ENCODE peak calls at places on chromosomes 12 and 14, in six cellular contexts. F, A, V, W, E and C are unnamed samples.

GRCh38 chr12:122872815-122873361 is 23.0 kb downstream of the VPS37B start:
- DNase-seq in A (no peak), W (no peak), E (no peak), V (no peak), F (no peak), C (no peak)

GRCh38 chr12:116361404-116362223 is 84.1 kb upstream of the MED13L start:
- DNase-seq in A (no peak), F (no peak), V (no peak), W (no peak), E (no peak), C (no peak)

GRCh38 chr12:110641512-110641911 is 27.6 kb downstream of the TCTN1 start:
- DNase-seq in A (no peak), E (no peak), V (no peak), F (no peak), W (peak), C (peak)

GRCh38 chr12:12909228-12909994 is 18.0 kb downstream of the GPRC5A start:
- DNase-seq in W (no peak), A (no peak), E (no peak), V (no peak), F (no peak), C (no peak)

GRCh38 chr14:96204151-96205058 is at the start of gene BDKRB2:
- DNase-seq in E (peak), V (peak), F (peak), W (peak), A (peak), C (peak)

GRCh38 chr12:31362115-31362758 is 36.3 kb upstream of the SINHCAF start:
- DNase-seq in F (no peak), A (no peak), W (no peak), V (peak), E (peak), C (no peak)

GRCh38 chr12:20946732-20947131 is 136.2 kb downstream of the SLCO1B3 start:
- DNase-seq in F (no peak), W (peak), E (peak), A (peak), V (peak), C (no peak)

GRCh38 chr14:97281741-97282140 is 484.6 kb downstream of the VRK1 start:
- DNase-seq in V (no peak), A (no peak), W (no peak), F (no peak), E (no peak), C (no peak)

GRCh38 chr14:80095623-80096022 is 115.7 kb downstream of the DIO2 start:
- DNase-seq in F (peak), A (no peak), E (peak), V (peak), W (peak), C (peak)

GRCh38 chr12:6235499-6235898 is 35.3 kb downstream of the CD9 start:
- DNase-seq in F (no peak), V (no peak), W (no peak), E (no peak), A (peak), C (no peak)

GRCh38 chr12:26704214-26704613 is 128.8 kb downstream of the ITPR2 start:
- DNase-seq in A (peak), F (no peak), W (no peak), E (no peak), V (no peak), C (no peak)

GRCh38 chr12:95721320-95721719 is 69.2 kb downstream of the NTN4 start:
- DNase-seq in E (peak), F (no peak), A (no peak), W (no peak), V (no peak), C (peak)

GRCh38 chr14:103123634-103124500 is 606 bp downstream of the TNFAIP2 start:
- DNase-seq in W (no peak), F (no peak), A (peak), E (no peak), V (no peak), C (peak)

GRCh38 chr14:21258889-21259787 is 10.1 kb downstream of the HNRNPC start:
- DNase-seq in V (no peak), A (no peak), E (no peak), W (no peak), F (no peak), C (no peak)

GRCh38 chr12:112167728-112168525 is 42.6 kb downstream of the TRAFD1 start:
- DNase-seq in W (no peak), V (no peak), E (no peak), F (no peak), A (no peak), C (no peak)

GRCh38 chr12:52191841-52192791 is at the start of gene KRT80:
- DNase-seq in A (peak), V (peak), F (peak), E (peak), W (peak), C (peak)

GRCh38 chr12:107375231-107375630 is 281.9 kb upstream of the CRY1 start:
- DNase-seq in A (no peak), W (no peak), E (no peak), V (no peak), F (no peak), C (no peak)
- TF ChIP-seq CTCF in A (no peak), W (no peak), E (no peak), V (no peak), F (no peak), C (no peak)

DNA sequence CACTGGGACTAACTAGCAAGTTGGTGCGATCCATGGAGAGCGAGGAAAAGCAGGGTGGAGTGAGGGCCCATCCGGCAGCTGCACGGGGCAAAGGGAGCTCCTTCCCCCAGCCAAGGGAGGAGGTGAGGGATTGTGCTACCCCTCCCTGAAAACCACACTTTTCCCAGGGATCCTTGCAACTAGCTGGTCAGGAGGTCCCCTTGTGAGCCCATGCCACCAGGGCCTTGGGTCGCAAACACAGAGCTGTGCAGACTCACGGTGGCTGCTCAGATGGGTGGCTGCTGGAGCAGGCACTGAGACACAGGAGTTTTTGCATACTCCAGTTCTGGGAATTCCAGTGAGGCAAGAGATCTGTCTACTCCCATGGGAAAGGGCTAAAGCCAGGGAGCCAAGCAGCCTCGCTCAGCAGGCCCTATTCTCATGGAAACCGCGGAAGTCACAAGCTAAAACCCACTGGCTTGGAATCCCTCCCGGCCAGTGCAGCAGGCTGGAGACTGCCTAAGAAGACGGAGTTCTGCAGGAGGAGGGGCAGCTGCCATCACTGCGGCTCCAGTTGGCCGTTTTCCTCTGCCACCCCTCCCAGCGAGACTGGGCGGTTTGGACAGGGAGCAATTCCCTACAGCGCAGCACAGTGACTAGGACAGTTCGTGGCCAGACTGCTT is 10.9 kb upstream of the ZNF705A start:
- DNase-seq in V (peak), F (peak), A (no peak), E (no peak), W (peak), C (peak)
- H3K4me3 ChIP-seq in V (peak), F (no peak), A (no peak), E (no peak), W (no peak), C (peak)

GRCh38 chr12:108234155-108234554 is 105.0 kb downstream of the CMKLR1 start:
- DNase-seq in V (no peak), F (no peak), E (no peak), W (no peak), A (peak), C (peak)
- TF ChIP-seq CTCF in V (no peak), F (peak), E (no peak), W (no peak), A (peak), C (peak)

DNA sequence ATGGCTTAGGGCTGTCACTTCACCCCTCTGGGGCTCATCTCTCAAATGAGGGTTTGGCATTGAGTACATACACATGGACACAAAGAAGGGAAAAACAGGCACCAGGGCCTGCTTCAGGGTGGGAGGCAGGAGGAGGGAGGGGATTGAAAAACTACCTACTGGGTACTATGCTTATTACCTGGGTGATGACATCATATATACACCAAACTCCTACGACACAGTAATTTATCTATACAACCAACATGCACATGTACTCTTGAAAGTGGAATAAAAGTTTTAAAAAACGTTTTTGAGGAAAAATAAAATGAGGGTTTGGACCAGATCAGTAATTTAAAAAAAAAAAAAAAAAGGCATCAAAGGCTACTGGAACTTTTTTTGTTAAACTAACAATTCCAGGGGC is 3.6 kb upstream of the TC2N start:
- DNase-seq in V (no peak), A (no peak), E (no peak), W (no peak), F (no peak), C (no peak)
- H3K4me3 ChIP-seq in V (no peak), A (no peak), E (no peak), W (no peak), F (no peak), C (no peak)

DNA sequence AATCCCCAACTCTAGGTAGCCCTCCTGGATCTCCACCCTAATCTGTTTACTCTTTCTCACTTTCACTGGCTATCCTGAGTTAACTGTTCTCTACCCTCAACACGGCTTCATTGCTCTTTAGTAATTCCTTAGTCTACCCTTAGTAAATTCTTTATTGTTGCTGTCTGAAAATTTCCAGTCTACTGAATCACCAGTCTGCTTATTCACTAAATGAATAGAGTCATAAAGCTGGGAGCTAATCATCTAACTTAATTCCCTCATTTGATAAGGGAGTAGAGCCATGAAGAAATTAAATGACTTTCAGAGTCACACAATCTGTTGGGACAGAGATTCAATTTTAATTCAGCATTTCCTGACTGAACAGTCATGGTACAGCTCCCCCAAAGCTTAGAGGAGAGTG is 36.5 kb downstream of the YEATS4 start:
- DNase-seq in W (no peak), A (no peak), F (no peak), E (peak), V (no peak), C (no peak)
- TF ChIP-seq CTCF in W (no peak), A (no peak), F (no peak), E (no peak), V (no peak), C (no peak)

GRCh38 chr12:58602736-58603135 is 317.6 kb downstream of the LRIG3 start:
- DNase-seq in A (no peak), F (no peak), V (no peak), W (no peak), E (no peak), C (no peak)

GRCh38 chr12:58607805-58608204 is 312.5 kb downstream of the LRIG3 start:
- DNase-seq in F (no peak), E (no peak), V (no peak), A (no peak), W (no peak), C (no peak)

DNA sequence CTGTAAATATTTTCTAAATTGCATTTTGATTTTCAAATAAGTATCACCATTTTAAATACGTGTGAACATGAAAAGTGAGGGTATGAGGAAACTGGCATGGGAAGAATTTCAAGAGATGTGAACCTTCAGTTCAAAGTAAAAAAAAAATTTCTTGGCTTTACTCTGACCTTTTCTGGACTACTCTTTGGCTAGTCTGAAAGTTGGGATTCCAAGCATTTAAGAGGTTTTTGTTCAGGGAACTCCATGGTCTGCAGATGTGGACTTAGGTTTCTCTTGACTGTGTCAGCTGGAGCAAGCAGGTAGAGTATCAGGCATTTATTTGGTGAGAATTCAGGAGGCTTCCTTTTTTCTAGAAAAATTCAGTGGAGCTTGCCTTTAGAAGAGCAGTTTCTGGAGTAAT is 311.6 kb downstream of the LRIG3 start:
- DNase-seq in E (no peak), A (no peak), W (peak), V (peak), F (no peak), C (peak)
- H3K4me3 ChIP-seq in E (no peak), A (no peak), W (no peak), V (no peak), F (no peak), C (no peak)